ENCODE peak calls at places on chromosomes 1 and 21, in four cellular contexts. L is K562, H is HCT116, G is GM12878. I is an unnamed sample.
A peak's percentile ranks its signal among the peaks of the same experiment; 100 is the strongest.

GRCh38 chr1:60989745-60990718 is 92.3 kb upstream of the NFIA start:
- DNase-seq in L (peak; percentile 26), H (no peak), G (no peak), I (no peak)

GRCh38 chr1:228102791-228103620 is at the start of gene C1orf35:
- DNase-seq in L (peak; percentile 99), H (peak; percentile 84), G (peak; percentile 66), I (peak; percentile 98)

GRCh38 chr1:185603158-185603557 is 131.0 kb upstream of the HMCN1 start:
- DNase-seq in L (no peak), H (no peak), G (peak; percentile 13), I (no peak)

GRCh38 chr1:40818264-40818961 is 34.8 kb downstream of the KCNQ4 start:
- DNase-seq in L (peak; percentile 60), H (no peak), G (no peak), I (peak; percentile 60)

GRCh38 chr1:51569284-51570062 is 47.4 kb upstream of the OSBPL9 start:
- DNase-seq in L (peak; percentile 47), H (peak; percentile 82), G (peak; percentile 84), I (peak; percentile 44)

GRCh38 chr1:12052008-12052573 is 11.0 kb upstream of the TNFRSF8 start:
- DNase-seq in L (peak; percentile 92), H (peak; percentile 65), G (peak; percentile 96), I (no peak)

GRCh38 chr1:192343304-192343703 is 26.5 kb downstream of the RGS21 start:
- DNase-seq in L (no peak), H (no peak), G (no peak), I (no peak)

GRCh38 chr1:2944705-2945104 is 76.6 kb upstream of the ACTRT2 start:
- DNase-seq in L (no peak), H (no peak), G (no peak), I (no peak)

GRCh38 chr1:173477286-173478098 is at the start of gene PRDX6:
- DNase-seq in L (no peak), H (peak; percentile 2), G (no peak), I (peak; percentile 15)

GRCh38 chr1:154577346-154578057 is 9.9 kb downstream of the CHRNB2 start:
- DNase-seq in L (no peak), H (no peak), G (no peak), I (no peak)

GRCh38 chr1:246828818-246829217 is 102.9 kb downstream of the AHCTF1 start:
- DNase-seq in L (no peak), H (peak; percentile 12), G (no peak), I (no peak)

GRCh38 chr1:51489472-51489871 is 29.6 kb downstream of the EPS15 start:
- DNase-seq in L (no peak), H (no peak), G (no peak), I (no peak)

GRCh38 chr1:44237721-44238457 is 24.6 kb downstream of the DMAP1 start:
- DNase-seq in L (peak; percentile 95), H (peak; percentile 50), G (no peak), I (peak; percentile 91)

GRCh38 chr1:205091043-205091740 is 6.9 kb upstream of the TMEM81 start:
- DNase-seq in L (no peak), H (no peak), G (no peak), I (no peak)

GRCh38 chr1:61506231-61506630 is 218.7 kb downstream of the TM2D1 start:
- DNase-seq in L (no peak), H (no peak), G (no peak), I (no peak)

GRCh38 chr1:171801395-171801990 is 20.0 kb downstream of the METTL13 start:
- DNase-seq in L (peak; percentile 61), H (no peak), G (no peak), I (no peak)
- TF ChIP-seq YY1 in L (no peak), H (peak; percentile 31), G (no peak), I (no peak)

DNA sequence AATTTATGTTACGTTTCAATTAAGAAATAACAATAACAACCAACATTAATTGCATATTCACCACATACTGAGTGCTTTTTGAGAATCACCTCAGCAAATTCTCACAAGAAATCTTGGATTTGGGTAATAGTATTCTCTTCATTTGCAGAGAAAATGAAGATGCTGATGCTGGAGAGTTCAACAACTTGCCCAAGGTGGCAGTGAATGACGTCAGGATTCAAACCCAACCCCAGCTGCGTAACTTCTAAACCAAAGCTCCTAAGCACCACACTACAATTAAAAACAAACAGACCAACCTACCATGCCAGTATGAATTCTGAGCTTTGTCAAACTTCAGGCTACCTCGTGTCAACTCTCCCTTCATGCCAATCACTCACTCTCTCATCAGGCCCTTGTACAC is 46.7 kb upstream of the GJB5 start:
- DNase-seq in L (no peak), H (no peak), G (no peak), I (no peak)
- TF ChIP-seq YY1 in L (no peak), H (no peak), G (no peak), I (no peak)

DNA sequence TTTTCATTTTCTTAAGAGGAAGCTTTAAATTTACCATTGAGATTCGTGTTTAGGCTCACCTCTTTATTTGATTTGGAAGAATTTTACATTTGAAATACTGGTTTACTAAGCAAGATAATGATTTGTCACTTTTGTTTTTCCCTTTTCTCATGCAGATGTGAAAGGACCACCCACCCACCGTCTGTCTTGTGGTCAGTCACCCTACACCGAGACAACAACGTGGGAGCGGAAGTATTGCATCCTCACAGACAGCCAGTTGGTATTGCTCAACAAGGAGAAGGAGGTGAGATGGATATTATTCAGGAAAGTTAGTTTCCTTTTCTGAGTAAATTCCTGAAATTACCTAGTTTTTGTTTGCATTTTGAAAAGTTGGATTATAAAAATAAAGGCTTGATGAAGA is 189.5 kb downstream of the RASAL2 start:
- DNase-seq in L (no peak), H (no peak), G (no peak), I (peak; percentile 61)
- TF ChIP-seq YY1 in L (no peak), H (no peak), G (no peak), I (no peak)

DNA sequence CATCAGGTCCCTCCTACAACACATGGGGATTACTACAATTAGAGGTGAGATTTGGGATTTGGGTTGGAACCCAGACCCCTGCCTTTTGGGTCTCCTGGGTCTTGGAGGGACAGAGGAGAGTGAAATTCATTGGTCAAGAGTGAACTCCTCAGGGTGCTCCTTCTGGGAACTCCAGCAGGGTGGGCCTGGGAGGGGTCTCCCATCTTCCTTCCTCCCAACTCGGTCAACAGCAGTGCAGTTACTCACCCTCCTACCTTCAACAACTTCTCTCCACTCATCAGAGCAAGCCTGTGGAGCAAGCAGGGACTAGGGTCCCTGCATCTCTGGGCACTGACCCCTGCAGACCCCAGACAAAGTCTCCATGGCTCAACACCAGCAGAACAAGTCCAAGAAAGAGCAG is 89.3 kb upstream of the TMPRSS2 start:
- DNase-seq in L (no peak), H (no peak), G (no peak), I (no peak)
- TF ChIP-seq YY1 in L (no peak), H (no peak), G (no peak), I (no peak)

DNA sequence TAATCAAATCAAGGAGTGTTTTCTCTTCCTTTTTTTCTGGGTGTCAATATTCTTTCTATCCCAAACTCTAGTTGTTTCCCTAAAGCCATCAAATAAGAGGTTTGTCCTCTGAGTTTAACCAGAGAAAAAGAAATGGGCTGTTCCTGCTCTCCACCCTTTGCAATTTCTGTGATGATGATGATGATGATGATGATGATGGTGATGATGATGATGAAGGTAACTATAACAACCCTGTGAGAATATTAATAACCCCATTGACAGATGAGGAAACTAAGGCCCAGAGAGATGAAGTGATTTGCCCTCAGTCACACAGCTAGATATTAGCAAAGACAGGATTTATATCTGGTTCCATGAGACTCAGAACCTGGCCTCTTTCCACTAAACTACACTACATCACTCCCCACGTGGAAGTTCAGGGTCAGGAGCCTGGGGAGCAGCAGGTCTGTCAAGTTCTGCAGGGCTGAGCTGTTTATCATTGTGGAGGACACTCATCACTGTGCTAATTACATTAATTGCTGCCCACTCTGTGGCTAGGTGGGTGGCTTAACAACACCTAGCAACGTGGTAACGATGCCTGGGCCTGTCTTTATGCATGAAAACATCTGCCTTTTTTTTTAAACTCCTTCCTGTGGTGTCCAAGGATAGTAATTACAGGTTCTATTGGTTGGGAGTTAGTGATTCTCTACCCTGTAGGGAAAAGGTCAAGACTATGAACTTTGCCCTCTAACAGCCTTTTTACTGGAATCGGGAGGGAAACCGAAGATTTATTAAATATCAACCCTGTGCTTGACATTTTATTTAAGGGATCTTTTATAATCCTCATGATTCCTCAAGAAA is 19.0 kb upstream of the JUN start:
- DNase-seq in L (no peak), H (no peak), G (no peak), I (no peak)
- TF ChIP-seq YY1 in L (no peak), H (no peak), G (no peak), I (no peak)

GRCh38 chr1:218371927-218372672 is 27.0 kb downstream of the TGFB2 start:
- DNase-seq in L (no peak), H (no peak), G (no peak), I (no peak)
- TF ChIP-seq YY1 in L (no peak), H (no peak), G (no peak), I (no peak)

GRCh38 chr1:220487297-220487820 is 40.6 kb upstream of the MARK1 start:
- DNase-seq in L (no peak), H (peak; percentile 21), G (no peak), I (no peak)
- TF ChIP-seq YY1 in L (no peak), H (no peak), G (no peak), I (no peak)

DNA sequence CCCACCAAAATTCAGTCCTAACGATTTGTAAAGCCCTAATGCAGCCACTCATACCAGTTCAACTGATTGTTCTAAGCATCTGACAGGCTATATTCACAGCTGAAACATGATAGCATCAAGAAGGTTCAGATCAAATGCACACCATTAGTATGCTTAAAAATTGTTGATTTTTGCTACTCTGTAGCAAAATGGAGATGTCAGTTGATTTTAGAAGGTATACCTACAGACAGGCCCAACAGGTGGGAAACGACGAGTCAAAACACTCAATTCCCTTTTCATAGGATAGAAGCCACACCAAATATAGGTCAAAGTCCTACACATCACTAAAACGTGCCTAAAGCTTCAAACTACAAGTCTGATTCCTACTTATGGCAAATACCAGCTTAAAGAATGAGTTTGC is 6.7 kb downstream of the SFPQ start:
- DNase-seq in L (no peak), H (no peak), G (no peak), I (no peak)
- TF ChIP-seq YY1 in L (no peak), H (no peak), G (no peak), I (no peak)

GRCh38 chr1:219518168-219518905 is 94.6 kb downstream of the ZC3H11B start:
- DNase-seq in L (no peak), H (no peak), G (no peak), I (no peak)
- TF ChIP-seq YY1 in L (no peak), H (no peak), G (no peak), I (no peak)